ENCODE peak calls at places on chromosomes 1 and 21, in four cellular contexts. Z is iris pigment epithelial cell; X is RCC 7860; O is stimulated activated CD4-positive, alpha-beta T cell treated with anti-CD3 and anti-CD28 coated beads, Interleukin-15, amount 100 ng/mL, for 24 hours. H is an unnamed sample.

GRCh38 chr1:56376188-56376984 is 203.0 kb downstream of the PLPP3 start:
- DNase-seq in X (no peak), O (no peak), Z (peak; percentile 8), H (no peak)

GRCh38 chr1:233597489-233597901 is 16.4 kb upstream of the KCNK1 start:
- DNase-seq in O (no peak), X (no peak), Z (peak; percentile 12), H (no peak)

GRCh38 chr1:229019647-229020281 is 251.1 kb upstream of the RAB4A start:
- DNase-seq in O (no peak), X (no peak), Z (no peak), H (no peak)

GRCh38 chr1:183069562-183070216 is 46.5 kb downstream of the LAMC1 start:
- DNase-seq in O (no peak), Z (no peak), X (peak; percentile 89), H (no peak)

GRCh38 chr21:28971171-28971570 is 21.5 kb downstream of the LTN1 start:
- DNase-seq in X (no peak), Z (peak; percentile 30), O (no peak), H (peak; percentile 21)

GRCh38 chr1:2973661-2974593 is 47.3 kb upstream of the ACTRT2 start:
- DNase-seq in X (no peak), O (no peak), Z (no peak), H (no peak)

GRCh38 chr21:34202553-34203332 is 129.4 kb downstream of the MRPS6 start:
- DNase-seq in Z (no peak), O (no peak), X (no peak), H (peak; percentile 40)

GRCh38 chr1:87684786-87685185 is 356.1 kb downstream of the LMO4 start:
- DNase-seq in O (no peak), X (no peak), Z (peak; percentile 24), H (peak; percentile 58)

GRCh38 chr1:110798691-110799256 is 74.2 kb upstream of the CD53 start:
- DNase-seq in Z (no peak), X (no peak), O (no peak), H (no peak)

GRCh38 chr1:173002891-173003582 is 47.7 kb downstream of the TNFSF18 start:
- DNase-seq in Z (peak; percentile 97), X (peak; percentile 65), O (no peak), H (peak; percentile 91)

GRCh38 chr1:155591770-155592169 is 18.2 kb upstream of the MSTO1 start:
- DNase-seq in Z (peak; percentile 53), X (peak; percentile 31), O (peak; percentile 15), H (peak; percentile 82)

GRCh38 chr21:38714998-38715397 is 90.7 kb upstream of the ETS2 start:
- DNase-seq in O (no peak), Z (peak; percentile 13), X (no peak), H (peak; percentile 20)

GRCh38 chr1:93670141-93670540 is 11.5 kb downstream of the BCAR3 start:
- DNase-seq in O (no peak), Z (peak; percentile 93), X (peak; percentile 74), H (peak; percentile 77)

GRCh38 chr1:185207178-185207577 is 50.2 kb downstream of the SWT1 start:
- DNase-seq in X (no peak), Z (no peak), O (no peak), H (no peak)

GRCh38 chr1:81126989-81127571 is 673.7 kb upstream of the ADGRL2 start:
- DNase-seq in Z (peak; percentile 45), X (no peak), O (no peak), H (peak; percentile 41)

GRCh38 chr1:56573311-56573710 is 6.1 kb downstream of the PLPP3 start:
- DNase-seq in O (no peak), X (no peak), Z (no peak), H (no peak)

GRCh38 chr1:38804062-38804886 is 55.3 kb downstream of the RRAGC start:
- DNase-seq in O (peak; percentile 25), X (no peak), Z (peak; percentile 6), H (no peak)

GRCh38 chr1:69213644-69214043 is 354.1 kb upstream of the LRRC7 start:
- DNase-seq in Z (no peak), O (no peak), X (no peak), H (no peak)

GRCh38 chr1:49293016-49293415 is 516.3 kb upstream of the BEND5 start:
- DNase-seq in O (no peak), X (no peak), Z (no peak), H (no peak)

GRCh38 chr1:229027622-229028182 is 243.2 kb upstream of the RAB4A start:
- DNase-seq in Z (peak; percentile 85), O (peak; percentile 50), X (no peak), H (peak; percentile 89)

GRCh38 chr1:204870165-204870912 is at the start of gene NFASC:
- DNase-seq in Z (no peak), X (no peak), O (no peak), H (no peak)

GRCh38 chr1:207925210-207925609 is 14.3 kb upstream of the CD34 start:
- DNase-seq in O (no peak), X (no peak), Z (no peak), H (peak; percentile 9)

GRCh38 chr1:105894006-105894405 is 1162.5 kb upstream of the PRMT6 start:
- DNase-seq in X (no peak), O (no peak), Z (peak; percentile 20), H (peak; percentile 41)

GRCh38 chr1:107228704-107229103 is 87.9 kb downstream of the NTNG1 start:
- DNase-seq in X (peak; percentile 24), O (no peak), Z (peak; percentile 21), H (no peak)

GRCh38 chr1:59484090-59484489 is 187.2 kb downstream of the FGGY start:
- DNase-seq in X (peak; percentile 73), Z (peak; percentile 86), O (no peak), H (peak; percentile 82)

GRCh38 chr1:116252785-116253184 is 120.3 kb upstream of the ATP1A1 start:
- DNase-seq in Z (no peak), X (no peak), O (no peak), H (no peak)

GRCh38 chr21:36428789-36429671 is 43.8 kb downstream of the CHAF1B start:
- DNase-seq in X (peak; percentile 86), Z (peak; percentile 40), O (no peak), H (no peak)

GRCh38 chr21:44911384-44912157 is 9.1 kb downstream of the ITGB2 start:
- DNase-seq in Z (no peak), O (peak; percentile 69), X (peak; percentile 40), H (no peak)

GRCh38 chr1:161068306-161069200 is 1.1 kb downstream of the ARHGAP30 start:
- DNase-seq in O (peak; percentile 90), Z (no peak), X (no peak), H (no peak)

GRCh38 chr1:226123591-226124471 is 61.3 kb downstream of the H3-3A start:
- DNase-seq in O (no peak), Z (no peak), X (peak; percentile 90), H (no peak)

H was measured in choroid plexus epithelial cell.